ENCODE peak calls at places on chromosomes 4 and X, in four cellular contexts. H, T, S and Y are unnamed samples.

GRCh38 chrX:100587846-100588245 is 3.1 kb downstream of the TNMD start:
- DNase-seq in H (no peak), T (no peak), S (no peak), Y (no peak)

GRCh38 chrX:137646472-137646871 is 80.5 kb downstream of the ZIC3 start:
- DNase-seq in H (no peak), T (no peak), S (no peak), Y (no peak)

GRCh38 chr4:80036949-80037348 is 36.1 kb downstream of the ANTXR2 start:
- DNase-seq in H (no peak), T (peak), S (no peak), Y (peak)

GRCh38 chrX:30310429-30311206 is 1.4 kb upstream of the NR0B1 start:
- DNase-seq in H (no peak), T (no peak), S (no peak), Y (no peak)

GRCh38 chrX:69133561-69134542 is 31.4 kb downstream of the PJA1 start:
- DNase-seq in H (peak), T (peak), S (peak), Y (no peak)

GRCh38 chr4:158015241-158015640 is 157.6 kb downstream of the GASK1B start:
- DNase-seq in H (no peak), T (peak), S (no peak), Y (no peak)

GRCh38 chrX:49991718-49992117 is 69.3 kb downstream of the CLCN5 start:
- DNase-seq in H (no peak), T (peak), S (no peak), Y (no peak)

GRCh38 chr4:145170209-145170608 is 10.2 kb downstream of the OTUD4 start:
- DNase-seq in H (no peak), T (no peak), S (no peak), Y (no peak)

GRCh38 chr4:90093526-90093925 is 33.7 kb upstream of the CCSER1 start:
- DNase-seq in H (no peak), T (no peak), S (no peak), Y (no peak)

GRCh38 chrX:135185795-135186443 is 14.7 kb upstream of the CT55 start:
- DNase-seq in H (peak), T (peak), S (peak), Y (peak)

GRCh38 chr4:127965803-127966175 is 583 bp downstream of the ABHD18 start:
- DNase-seq in H (peak), T (peak), S (no peak), Y (no peak)

GRCh38 chr4:42452823-42453222 is 55.5 kb downstream of the SHISA3 start:
- DNase-seq in H (no peak), T (no peak), S (peak), Y (no peak)